ENCODE peak calls at places on chromosomes 7 and 10, in eight cellular contexts. T is body of pancreas, E is tibial nerve, W is prostate gland, N is transverse colon, I is H54, M is K562, H is uterus. K is an unnamed sample.

GRCh38 chr10:94859086-94859485 is 79.4 kb upstream of the CYP2C9 start:
- DNase-seq in M (no peak), N (no peak), T (no peak), I (no peak), W (no peak), H (no peak), E (no peak), K (no peak)

GRCh38 chr7:15753834-15754600 is 67.5 kb upstream of the MEOX2 start:
- DNase-seq in W (no peak), N (no peak), H (no peak), I (no peak), M (no peak), T (no peak), E (no peak), K (no peak)

GRCh38 chr7:114214454-114214853 is 200.2 kb upstream of the FOXP2 start:
- DNase-seq in I (no peak), T (no peak), N (no peak), E (no peak), W (no peak), M (no peak), H (no peak), K (no peak)

GRCh38 chr10:74770400-74770799 is 56.0 kb upstream of the KAT6B start:
- DNase-seq in W (no peak), N (no peak), T (no peak), H (no peak), E (no peak), M (peak; percentile 23), I (no peak), K (no peak)

GRCh38 chr7:100967292-100967863 is 2.0 kb upstream of the MUC12 start:
- DNase-seq in T (no peak), N (peak; percentile 47), H (no peak), M (peak; percentile 24), E (no peak), W (no peak), I (peak; percentile 57), K (no peak)

GRCh38 chr7:31054608-31055273 is 2.6 kb downstream of the ADCYAP1R1 start:
- DNase-seq in H (no peak), M (no peak), I (no peak), T (no peak), W (no peak), N (no peak), E (no peak), K (no peak)

GRCh38 chr10:125992244-125992643 is 95.9 kb downstream of the FANK1 start:
- DNase-seq in I (no peak), E (no peak), N (no peak), H (no peak), M (no peak), T (no peak), W (no peak), K (no peak)

GRCh38 chr10:43340619-43341018 is 30.8 kb upstream of the FXYD4 start:
- DNase-seq in W (peak; percentile 56), I (peak; percentile 86), E (no peak), M (no peak), H (no peak), T (peak; percentile 61), N (no peak), K (no peak)

GRCh38 chr10:131451407-131452015 is 140.0 kb upstream of the TCERG1L start:
- DNase-seq in M (no peak), W (no peak), E (no peak), I (no peak), T (no peak), N (no peak), H (no peak), K (no peak)

GRCh38 chr7:90530263-90530662 is 60.8 kb downstream of the PTTG1IP2 start:
- DNase-seq in H (no peak), I (no peak), W (no peak), M (no peak), N (no peak), E (no peak), T (no peak), K (no peak)

GRCh38 chr7:80247144-80247543 is 112.5 kb downstream of the GNAI1 start:
- DNase-seq in I (no peak), W (no peak), M (no peak), E (no peak), T (no peak), H (no peak), N (peak; percentile 7), K (no peak)

GRCh38 chr7:6496842-6497636 is 49.3 kb upstream of the DAGLB start:
- DNase-seq in E (no peak), N (no peak), H (no peak), I (no peak), T (peak; percentile 35), W (no peak), M (no peak), K (no peak)

GRCh38 chr10:88113232-88113631 is 249.8 kb downstream of the PTEN start:
- DNase-seq in E (peak; percentile 66), M (no peak), H (no peak), W (no peak), I (no peak), T (no peak), N (no peak), K (no peak)

GRCh38 chr7:95520136-95520535 is 34.4 kb downstream of the ASB4 start:
- DNase-seq in N (no peak), T (no peak), W (no peak), H (no peak), I (no peak), E (no peak), M (no peak), K (no peak)

GRCh38 chr7:129368389-129368986 is 65.7 kb upstream of the STRIP2 start:
- DNase-seq in M (no peak), T (no peak), E (no peak), W (no peak), N (no peak), I (no peak), H (no peak), K (no peak)

GRCh38 chr10:34528320-34528719 is 286.8 kb downstream of the PARD3 start:
- DNase-seq in W (no peak), E (no peak), H (no peak), T (no peak), I (peak; percentile 28), M (no peak), N (no peak), K (no peak)

GRCh38 chr10:89798092-89798491 is 96.7 kb downstream of the KIF20B start:
- DNase-seq in N (no peak), T (no peak), M (no peak), E (no peak), I (no peak), W (no peak), H (no peak), K (no peak)

GRCh38 chr7:43904533-43905208 is 1.7 kb downstream of the URGCP start:
- DNase-seq in I (peak; percentile 47), N (no peak), T (no peak), E (no peak), H (no peak), M (peak; percentile 18), W (no peak), K (peak; percentile 30)

GRCh38 chr7:64180989-64181388 is 26.0 kb upstream of the ZNF735 start:
- DNase-seq in I (peak; percentile 5), E (no peak), T (no peak), W (no peak), N (no peak), M (peak; percentile 18), H (no peak), K (peak; percentile 1)

GRCh38 chr7:64183126-64183742 is 23.8 kb upstream of the ZNF735 start:
- DNase-seq in H (no peak), I (peak; percentile 13), E (no peak), M (peak; percentile 33), N (no peak), W (no peak), T (peak; percentile 16), K (peak; percentile 27)

GRCh38 chr7:64181586-64181985 is 25.4 kb upstream of the ZNF735 start:
- DNase-seq in M (no peak), E (no peak), H (no peak), W (no peak), T (no peak), I (no peak), N (no peak), K (no peak)

GRCh38 chr7:64183827-64184372 is 23.1 kb upstream of the ZNF735 start:
- DNase-seq in I (no peak), M (no peak), W (no peak), N (no peak), E (no peak), H (no peak), T (no peak), K (no peak)

DNA sequence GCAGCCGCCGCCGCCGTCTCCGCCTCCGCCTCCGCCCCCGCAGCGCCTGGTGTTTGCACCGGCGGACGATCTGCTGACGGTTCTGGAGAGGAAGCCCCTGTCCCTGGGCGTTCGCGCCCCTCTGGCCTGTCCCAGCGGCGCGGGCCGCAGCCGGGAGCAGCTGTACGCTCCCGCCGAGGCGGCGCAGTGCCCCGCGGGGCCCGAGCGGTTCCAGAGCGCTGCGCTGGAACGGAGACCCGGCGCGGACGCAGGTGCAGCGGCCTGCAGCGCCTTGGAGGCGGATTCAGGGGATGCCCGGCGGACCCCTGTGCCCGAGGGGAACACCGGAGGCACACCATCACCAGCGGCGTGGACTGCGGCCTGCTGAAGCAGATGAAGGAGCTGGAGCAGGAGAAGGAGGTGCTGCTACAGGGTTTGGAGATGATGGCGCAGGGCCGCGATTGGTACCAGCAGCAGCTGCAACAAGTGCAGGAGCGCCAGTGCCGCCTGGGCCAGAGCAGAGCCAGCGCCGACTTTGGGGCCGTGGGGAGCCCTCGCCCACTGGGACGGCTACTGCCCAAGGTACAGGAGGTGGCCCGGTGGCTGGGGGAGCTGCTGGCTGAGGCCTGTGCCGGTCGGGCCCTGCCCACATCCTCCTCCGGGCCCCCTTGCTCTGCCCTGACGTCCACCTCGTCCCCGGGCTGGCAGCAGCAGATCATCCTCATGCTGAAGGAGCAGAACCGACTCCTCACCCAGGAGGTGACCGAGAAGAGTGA is 24.8 kb upstream of the ZNF735 start:
- DNase-seq in T (no peak), E (no peak), W (no peak), I (no peak), N (no peak), M (no peak), H (no peak), K (no peak)
- TF ChIP-seq POLR2A in T (no peak), E (no peak), W (no peak), I (no peak), N (no peak), M (no peak), H (no peak), K (no peak)

DNA sequence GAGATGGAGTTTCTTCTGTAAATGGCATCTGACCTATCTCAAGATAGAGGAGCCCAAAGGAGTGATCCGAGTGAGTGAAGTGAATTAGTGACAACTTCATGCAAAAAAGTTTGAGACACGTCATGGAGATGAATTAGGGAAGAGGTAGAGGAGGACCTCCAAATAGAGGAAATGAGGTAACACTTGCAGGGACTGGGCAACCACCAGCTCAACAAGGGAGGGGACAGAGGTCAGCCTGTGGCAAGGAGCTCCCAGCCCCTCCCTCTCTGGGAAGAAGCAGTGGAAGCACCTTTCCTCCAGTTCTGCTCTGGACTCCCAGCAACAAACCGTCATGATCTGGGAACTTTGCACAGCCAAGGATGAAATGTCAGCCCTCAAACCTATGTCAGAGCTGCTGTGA is 83.5 kb upstream of the IKZF1 start:
- DNase-seq in N (no peak), H (no peak), E (no peak), M (no peak), W (no peak), I (no peak), T (no peak), K (no peak)
- TF ChIP-seq POLR2A in N (no peak), H (no peak), E (no peak), M (no peak), W (no peak), I (no peak), T (no peak), K (no peak)

GRCh38 chr10:110638319-110638718 is 5.8 kb upstream of the RBM20 start:
- DNase-seq in I (no peak), H (no peak), N (no peak), W (no peak), T (no peak), E (no peak), M (no peak), K (no peak)
- TF ChIP-seq POLR2A in I (no peak), H (no peak), N (no peak), W (no peak), T (no peak), E (no peak), M (no peak), K (no peak)

GRCh38 chr10:76984559-76985443 is 652.8 kb downstream of the KCNMA1 start:
- DNase-seq in E (peak; percentile 72), T (peak; percentile 83), M (peak; percentile 82), H (peak; percentile 71), N (peak; percentile 80), I (peak; percentile 57), W (peak; percentile 66), K (peak; percentile 63)
- TF ChIP-seq POLR2A in E (no peak), T (no peak), M (no peak), H (no peak), N (no peak), I (no peak), W (no peak), K (no peak)

K was measured in erythroblast.